ENCODE peak calls at places on chromosomes 4 and X, in four cellular contexts. One of them, this sample, is unnamed.
A peak's percentile ranks its signal among the peaks of the same experiment; 100 is the strongest.

GRCh38 chrX:115560211-115560977 is 580 bp upstream of the PLS3 start:
- DNase-seq in HCT116: peak; percentile 48
- DNase-seq in MM.1S: no peak
- DNase-seq in IMR-90: peak; percentile 75
- DNase-seq in this sample: peak; percentile 24

GRCh38 chr4:59945716-59946115 is 1254.4 kb upstream of the ADGRL3 start:
- DNase-seq in MM.1S: no peak
- DNase-seq in IMR-90: no peak
- DNase-seq in HCT116: no peak
- DNase-seq in this sample: no peak

GRCh38 chr4:64715741-64716140 is 306.5 kb upstream of the TECRL start:
- DNase-seq in MM.1S: no peak
- DNase-seq in IMR-90: no peak
- DNase-seq in HCT116: no peak
- DNase-seq in this sample: no peak

GRCh38 chr4:142519342-142519741 is 326.8 kb downstream of the INPP4B start:
- DNase-seq in HCT116: no peak
- DNase-seq in IMR-90: peak; percentile 10
- DNase-seq in MM.1S: no peak
- DNase-seq in this sample: no peak

GRCh38 chr4:39621582-39621981 is 17.1 kb downstream of the SMIM14 start:
- DNase-seq in IMR-90: peak; percentile 81
- DNase-seq in HCT116: peak; percentile 51
- DNase-seq in MM.1S: no peak
- DNase-seq in this sample: peak; percentile 56

GRCh38 chr4:100288167-100288566 is 97.9 kb upstream of the DDIT4L start:
- DNase-seq in IMR-90: peak; percentile 47
- DNase-seq in HCT116: no peak
- DNase-seq in MM.1S: no peak
- DNase-seq in this sample: no peak

GRCh38 chr4:25928956-25929336 is 14.9 kb downstream of the SMIM20 start:
- DNase-seq in MM.1S: no peak
- DNase-seq in IMR-90: peak; percentile 47
- DNase-seq in HCT116: no peak
- DNase-seq in this sample: no peak

GRCh38 chrX:120761810-120762209 is 113.9 kb downstream of the CT47B1 start:
- DNase-seq in IMR-90: peak; percentile 5
- DNase-seq in MM.1S: no peak
- DNase-seq in HCT116: no peak
- DNase-seq in this sample: no peak

GRCh38 chr4:20589436-20589835 is 110.8 kb upstream of the PACRGL start:
- DNase-seq in IMR-90: no peak
- DNase-seq in HCT116: no peak
- DNase-seq in MM.1S: no peak
- DNase-seq in this sample: peak; percentile 37

GRCh38 chr4:134313591-134313990 is 112.0 kb upstream of the PABPC4L start:
- DNase-seq in MM.1S: no peak
- DNase-seq in IMR-90: no peak
- DNase-seq in HCT116: no peak
- DNase-seq in this sample: no peak

GRCh38 chr4:43456383-43456782 is 563.9 kb downstream of the GRXCR1 start:
- DNase-seq in MM.1S: no peak
- DNase-seq in HCT116: no peak
- DNase-seq in IMR-90: peak; percentile 81
- DNase-seq in this sample: no peak

GRCh38 chr4:121794505-121795192 is 6.5 kb upstream of the EXOSC9 start:
- DNase-seq in MM.1S: no peak
- DNase-seq in IMR-90: no peak
- DNase-seq in HCT116: no peak
- DNase-seq in this sample: no peak

GRCh38 chr4:8297141-8297601 is 27.6 kb downstream of the HTRA3 start:
- DNase-seq in MM.1S: no peak
- DNase-seq in HCT116: no peak
- DNase-seq in IMR-90: no peak
- DNase-seq in this sample: no peak

GRCh38 chr4:2515835-2516550 is 20.5 kb upstream of the FAM193A start:
- DNase-seq in MM.1S: no peak
- DNase-seq in HCT116: no peak
- DNase-seq in IMR-90: no peak
- DNase-seq in this sample: no peak

GRCh38 chr4:7947927-7948326 is 8.3 kb upstream of the AFAP1 start:
- DNase-seq in HCT116: no peak
- DNase-seq in IMR-90: no peak
- DNase-seq in MM.1S: no peak
- DNase-seq in this sample: no peak

GRCh38 chr4:22670953-22671352 is 21.8 kb upstream of the GBA3 start:
- DNase-seq in MM.1S: no peak
- DNase-seq in HCT116: no peak
- DNase-seq in IMR-90: peak; percentile 13
- DNase-seq in this sample: no peak

GRCh38 chrX:13507893-13508292 is 61.5 kb upstream of the EGFL6 start:
- DNase-seq in HCT116: no peak
- DNase-seq in MM.1S: no peak
- DNase-seq in IMR-90: no peak
- DNase-seq in this sample: no peak

GRCh38 chr4:81722229-81722900 is 250.7 kb upstream of the RASGEF1B start:
- DNase-seq in IMR-90: no peak
- DNase-seq in MM.1S: no peak
- DNase-seq in HCT116: no peak
- DNase-seq in this sample: no peak

GRCh38 chr4:90419124-90419711 is 292.0 kb downstream of the CCSER1 start:
- DNase-seq in MM.1S: peak; percentile 43
- DNase-seq in IMR-90: peak; percentile 37
- DNase-seq in HCT116: peak; percentile 3
- DNase-seq in this sample: no peak

GRCh38 chrX:46575991-46576392 is 2.4 kb downstream of the CHST7 start:
- DNase-seq in IMR-90: peak; percentile 40
- DNase-seq in MM.1S: no peak
- DNase-seq in HCT116: no peak
- DNase-seq in this sample: peak; percentile 29

GRCh38 chr4:6489962-6490361 is 17.5 kb upstream of the PPP2R2C start:
- DNase-seq in MM.1S: no peak
- DNase-seq in HCT116: no peak
- DNase-seq in IMR-90: no peak
- DNase-seq in this sample: peak; percentile 11

GRCh38 chrX:69556094-69557011 is 52.2 kb downstream of the NALF2 start:
- DNase-seq in MM.1S: no peak
- DNase-seq in IMR-90: no peak
- DNase-seq in HCT116: peak; percentile 84
- DNase-seq in this sample: no peak

GRCh38 chrX:50988649-50989048 is 78.1 kb downstream of the BMP15 start:
- DNase-seq in MM.1S: peak; percentile 11
- DNase-seq in HCT116: no peak
- DNase-seq in IMR-90: peak; percentile 33
- DNase-seq in this sample: peak; percentile 22

GRCh38 chrX:31147175-31147574 is 75.3 kb upstream of the FTHL17 start:
- DNase-seq in MM.1S: no peak
- DNase-seq in HCT116: no peak
- DNase-seq in IMR-90: no peak
- DNase-seq in this sample: no peak

GRCh38 chr4:30959781-30960485 is 239.8 kb downstream of the PCDH7 start:
- DNase-seq in HCT116: no peak
- DNase-seq in IMR-90: no peak
- DNase-seq in MM.1S: no peak
- DNase-seq in this sample: no peak

GRCh38 chr4:8911311-8912088 is 39.9 kb upstream of the HMX1 start:
- DNase-seq in HCT116: no peak
- DNase-seq in MM.1S: no peak
- DNase-seq in IMR-90: no peak
- DNase-seq in this sample: peak; percentile 8

GRCh38 chrX:50161143-50161542 is 39.7 kb downstream of the AKAP4 start:
- DNase-seq in IMR-90: peak; percentile 4
- DNase-seq in HCT116: no peak
- DNase-seq in MM.1S: no peak
- DNase-seq in this sample: no peak

GRCh38 chr4:185212566-185212965 is 3.2 kb downstream of the SNX25 start:
- DNase-seq in MM.1S: no peak
- DNase-seq in IMR-90: peak; percentile 69
- DNase-seq in HCT116: no peak
- DNase-seq in this sample: no peak
- H3K9ac ChIP-seq in MM.1S: no peak overlapping the region
- H3K9ac ChIP-seq in IMR-90: no peak overlapping the region
- H3K9ac ChIP-seq in HCT116: no peak overlapping the region
- H3K9ac ChIP-seq in this sample: no peak overlapping the region

DNA sequence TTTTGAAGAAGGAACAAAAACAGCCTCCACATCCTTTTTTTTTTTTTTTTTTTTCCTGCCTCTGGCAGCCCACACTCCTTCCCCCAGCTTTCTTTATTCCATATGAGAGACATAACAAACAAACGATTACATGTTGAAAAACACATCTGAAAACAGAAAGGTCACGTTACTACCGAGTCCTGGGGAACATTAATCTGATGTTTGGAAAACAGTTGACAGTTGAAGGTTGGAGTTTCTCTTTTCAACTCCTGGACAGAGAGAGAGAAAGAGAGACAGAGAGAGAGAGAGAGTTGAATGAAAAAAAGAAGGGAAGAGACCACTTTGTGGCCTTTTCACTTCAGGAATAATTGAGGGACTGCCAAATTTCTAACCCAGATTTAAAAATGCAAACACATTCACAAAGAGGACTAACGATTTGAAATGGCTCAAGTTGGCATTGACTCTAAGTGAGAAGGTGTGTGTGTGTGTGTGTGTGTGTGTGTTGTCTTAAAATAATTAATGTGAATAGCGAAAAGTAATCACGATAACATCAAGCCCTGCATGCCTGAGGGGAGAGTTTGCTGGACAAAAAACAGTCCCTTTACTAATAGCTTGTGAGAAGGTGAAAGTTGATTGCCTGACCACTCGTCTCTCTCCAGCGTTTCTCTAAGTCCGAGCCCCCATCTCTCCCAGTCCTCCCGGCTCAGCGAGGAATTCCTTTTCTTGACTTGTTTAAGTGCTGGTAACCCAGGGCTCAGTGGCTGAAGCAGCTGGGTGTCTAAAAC is 67.3 kb downstream of the FBXO8 start:
- DNase-seq in MM.1S: no peak
- DNase-seq in IMR-90: no peak
- DNase-seq in HCT116: no peak
- DNase-seq in this sample: no peak
- H3K4me3 ChIP-seq in MM.1S: no peak overlapping the region
- H3K4me3 ChIP-seq in IMR-90: no peak overlapping the region
- H3K4me3 ChIP-seq in HCT116: no peak overlapping the region
- H3K4me3 ChIP-seq in this sample: no peak overlapping the region

DNA sequence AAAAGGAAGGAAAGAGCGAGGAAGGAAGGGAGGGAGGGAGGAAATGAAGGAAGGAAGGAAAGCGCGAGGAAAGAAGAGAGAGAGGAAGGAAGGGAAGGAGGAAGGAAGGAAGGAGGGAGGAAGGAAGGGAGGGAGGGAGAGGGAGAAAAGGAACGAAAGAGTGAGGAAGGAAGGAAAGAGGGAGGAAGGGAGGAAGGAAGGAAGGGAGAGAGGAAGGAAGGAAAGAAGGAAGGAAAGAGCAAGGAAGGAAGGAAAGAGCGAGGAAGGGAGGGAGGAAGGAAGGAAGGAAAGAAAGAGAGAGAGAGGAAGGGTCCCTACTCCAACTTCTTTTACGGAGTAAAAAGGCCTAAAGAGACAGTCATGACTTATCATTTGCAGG is 17.5 kb downstream of the TRIM2 start:
- DNase-seq in IMR-90: no peak
- DNase-seq in MM.1S: no peak
- DNase-seq in HCT116: no peak
- DNase-seq in this sample: no peak
- H3K9ac ChIP-seq in IMR-90: peak overlapping the region; percentile 21
- H3K9ac ChIP-seq in MM.1S: peak overlapping the region; percentile 38
- H3K9ac ChIP-seq in HCT116: peak overlapping the region; percentile 63
- H3K9ac ChIP-seq in this sample: peak overlapping the region; percentile 68

DNA sequence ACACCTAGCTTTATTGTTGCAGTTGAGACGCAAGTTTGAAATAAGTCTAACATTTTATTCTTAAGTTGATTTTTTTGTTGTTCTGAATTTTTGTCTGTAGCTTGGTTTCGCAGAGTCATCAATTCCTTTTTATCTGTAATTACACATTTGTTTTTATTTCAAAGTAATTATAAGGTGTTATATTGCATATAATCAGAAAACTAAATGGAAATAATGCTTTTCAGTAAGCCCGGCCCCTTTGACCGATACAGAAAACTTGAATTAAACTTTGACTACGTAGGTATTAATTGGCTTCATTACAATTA is 2.1 kb downstream of the KDM6A start:
- DNase-seq in HCT116: no peak
- DNase-seq in IMR-90: no peak
- DNase-seq in MM.1S: no peak
- DNase-seq in this sample: no peak
- H3K4me3 ChIP-seq in HCT116: peak overlapping the region; percentile 74
- H3K4me3 ChIP-seq in IMR-90: peak overlapping the region; percentile 93
- H3K4me3 ChIP-seq in MM.1S: peak overlapping the region; percentile 76
- H3K4me3 ChIP-seq in this sample: peak overlapping the region; percentile 93

GRCh38 chr4:12724520-12724919 is 759.6 kb downstream of the RAB28 start:
- DNase-seq in HCT116: no peak
- DNase-seq in IMR-90: no peak
- DNase-seq in MM.1S: peak; percentile 76
- DNase-seq in this sample: no peak
- H3K9ac ChIP-seq in HCT116: no peak overlapping the region
- H3K9ac ChIP-seq in IMR-90: no peak overlapping the region
- H3K9ac ChIP-seq in MM.1S: peak overlapping the region; percentile 70
- H3K9ac ChIP-seq in this sample: no peak overlapping the region

This sample was measured in colonic mucosa.